ENCODE peak calls at places on chromosomes 1 and 21, in four cellular contexts. O, X, Z and P are unnamed samples.
A peak's percentile ranks its signal among the peaks of the same experiment; 100 is the strongest.

GRCh38 chr1:167454929-167455785 is 63.2 kb downstream of the CD247 start:
- DNase-seq in O (peak; percentile 87), X (no peak), Z (peak; percentile 10), P (peak; percentile 72)

GRCh38 chr1:209411491-209411929 is 172.0 kb upstream of the CAMK1G start:
- DNase-seq in O (no peak), X (no peak), Z (no peak), P (no peak)

GRCh38 chr1:62333431-62333830 is 14.2 kb upstream of the KANK4 start:
- DNase-seq in O (no peak), X (no peak), Z (peak; percentile 15), P (no peak)

GRCh38 chr1:159977364-159978106 is 23.5 kb upstream of the SLAMF9 start:
- DNase-seq in O (no peak), X (no peak), Z (no peak), P (no peak)

GRCh38 chr1:205259361-205259832 is 31.7 kb downstream of the TMCC2 start:
- DNase-seq in O (no peak), X (no peak), Z (no peak), P (no peak)

GRCh38 chr1:160125761-160126160 is 10.2 kb downstream of the ATP1A2 start:
- DNase-seq in O (no peak), X (no peak), Z (no peak), P (no peak)

GRCh38 chr1:26094677-26095383 is 16.8 kb upstream of the PDIK1L start:
- DNase-seq in O (peak; percentile 61), X (no peak), Z (no peak), P (peak; percentile 83)

GRCh38 chr1:151968058-151968457 is 25.6 kb downstream of the S100A10 start:
- DNase-seq in O (no peak), X (no peak), Z (no peak), P (peak; percentile 80)

GRCh38 chr1:202146279-202146678 is 1.7 kb upstream of the ARL8A start:
- DNase-seq in O (no peak), X (no peak), Z (no peak), P (no peak)

GRCh38 chr1:21307210-21307609 is 16.9 kb upstream of the ECE1 start:
- DNase-seq in O (no peak), X (no peak), Z (no peak), P (no peak)

GRCh38 chr1:151002006-151002405 is 4.7 kb downstream of the MINDY1 start:
- DNase-seq in O (no peak), X (no peak), Z (no peak), P (no peak)

GRCh38 chr1:212440419-212440818 is 7.7 kb downstream of the NENF start:
- DNase-seq in O (no peak), X (no peak), Z (no peak), P (no peak)

GRCh38 chr1:206896261-206896660 is 982 bp upstream of the IL24 start:
- DNase-seq in O (no peak), X (no peak), Z (no peak), P (no peak)

GRCh38 chr1:5456090-5456789 is 536.0 kb downstream of the NPHP4 start:
- DNase-seq in O (peak; percentile 74), X (no peak), Z (no peak), P (no peak)

GRCh38 chr1:179166663-179167417 is 62.6 kb downstream of the ABL2 start:
- DNase-seq in O (peak; percentile 15), X (no peak), Z (no peak), P (no peak)

GRCh38 chr1:66478116-66478515 is 55.8 kb upstream of the SGIP1 start:
- DNase-seq in O (no peak), X (no peak), Z (no peak), P (no peak)

GRCh38 chr1:15153184-15153841 is at the start of gene TMEM51:
- DNase-seq in O (peak; percentile 92), X (no peak), Z (no peak), P (peak; percentile 91)

GRCh38 chr1:210464519-210465039 is 135.9 kb downstream of the HHAT start:
- DNase-seq in O (peak; percentile 8), X (no peak), Z (no peak), P (no peak)

GRCh38 chr1:211724711-211725196 is 49.3 kb upstream of the NEK2 start:
- DNase-seq in O (no peak), X (no peak), Z (no peak), P (no peak)

GRCh38 chr1:84143796-84144565 is at the start of gene PRKACB:
- DNase-seq in O (no peak), X (peak; percentile 51), Z (no peak), P (no peak)

GRCh38 chr1:152029937-152030211 is 6.9 kb downstream of the S100A11 start:
- DNase-seq in O (no peak), X (no peak), Z (no peak), P (no peak)

GRCh38 chr1:45326627-45327591 is at the start of gene HPDL:
- DNase-seq in O (peak; percentile 92), X (no peak), Z (no peak), P (peak; percentile 95)

GRCh38 chr1:79633456-79633855 is 626.9 kb upstream of the ADGRL4 start:
- DNase-seq in O (no peak), X (no peak), Z (no peak), P (no peak)

GRCh38 chr1:221816899-221817298 is 75.0 kb upstream of the DUSP10 start:
- DNase-seq in O (no peak), X (no peak), Z (no peak), P (peak; percentile 30)

GRCh38 chr1:92854386-92854785 is 22.5 kb downstream of the RPL5 start:
- DNase-seq in O (no peak), X (no peak), Z (no peak), P (no peak)

GRCh38 chr1:119327066-119327435 is 41.5 kb upstream of the HAO2 start:
- DNase-seq in O (no peak), X (no peak), Z (no peak), P (peak; percentile 91)

GRCh38 chr1:82836246-82836645 is 1035.5 kb downstream of the ADGRL2 start:
- DNase-seq in O (no peak), X (no peak), Z (no peak), P (no peak)

GRCh38 chr1:12148160-12148957 is 18.4 kb upstream of the TNFRSF1B start:
- DNase-seq in O (no peak), X (no peak), Z (peak; percentile 29), P (no peak)
- TF ChIP-seq POLR2AphosphoS5 in O (no peak), X (no peak), Z (no peak), P (no peak)

GRCh38 chr21:36902793-36903192 is 63.7 kb downstream of the HLCS start:
- DNase-seq in O (no peak), X (no peak), Z (no peak), P (peak; percentile 33)
- TF ChIP-seq REST in O (peak; percentile 78), X (no peak), Z (no peak), P (peak; percentile 56)

DNA sequence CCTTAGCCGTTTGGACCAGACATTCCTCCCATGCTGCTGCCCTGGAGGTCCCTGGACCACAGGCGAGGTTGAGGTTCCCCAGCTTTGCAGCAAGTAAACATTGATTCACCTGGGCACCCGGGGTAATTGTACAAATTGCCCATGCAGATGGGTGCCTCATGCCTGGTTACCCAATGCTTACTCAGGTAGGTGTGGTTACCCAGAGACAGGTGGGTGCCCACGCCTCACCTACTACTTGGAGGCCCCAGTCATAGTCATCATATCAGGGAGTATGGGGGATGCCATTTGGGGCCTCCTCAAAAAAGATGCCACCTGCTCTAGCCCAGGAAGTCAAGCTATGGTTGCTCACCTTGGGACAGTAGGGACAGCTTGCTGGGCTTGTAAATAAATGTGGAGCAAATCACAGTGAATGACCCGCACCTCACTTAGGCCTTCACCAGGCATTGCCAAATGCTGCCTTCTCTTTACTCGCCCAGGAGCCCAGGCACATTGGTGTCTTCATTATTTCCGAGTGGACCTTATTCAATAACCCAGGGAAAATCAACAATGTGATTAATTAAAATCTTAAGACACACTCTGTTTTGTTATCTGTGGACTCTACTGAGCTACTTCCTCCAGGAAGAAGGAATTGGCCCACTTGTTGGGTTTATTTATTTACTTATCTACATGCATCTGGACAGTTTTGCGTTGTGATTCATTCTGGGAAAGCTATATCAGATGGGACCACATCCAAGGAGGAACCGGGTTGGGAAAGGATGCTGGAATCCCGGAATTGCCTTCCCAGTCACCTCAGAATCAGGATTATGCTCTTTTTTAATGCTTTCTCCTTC is 35.6 kb upstream of the GRHL3 start:
- DNase-seq in O (no peak), X (peak; percentile 89), Z (peak; percentile 56), P (no peak)
- TF ChIP-seq POLR2AphosphoS5 in O (peak; percentile 73), X (peak; percentile 51), Z (no peak), P (no peak)

GRCh38 chr1:219174672-219175564 is 1.2 kb downstream of the LYPLAL1 start:
- DNase-seq in O (no peak), X (no peak), Z (no peak), P (peak; percentile 38)
- TF ChIP-seq REST in O (no peak), X (no peak), Z (no peak), P (no peak)

DNA sequence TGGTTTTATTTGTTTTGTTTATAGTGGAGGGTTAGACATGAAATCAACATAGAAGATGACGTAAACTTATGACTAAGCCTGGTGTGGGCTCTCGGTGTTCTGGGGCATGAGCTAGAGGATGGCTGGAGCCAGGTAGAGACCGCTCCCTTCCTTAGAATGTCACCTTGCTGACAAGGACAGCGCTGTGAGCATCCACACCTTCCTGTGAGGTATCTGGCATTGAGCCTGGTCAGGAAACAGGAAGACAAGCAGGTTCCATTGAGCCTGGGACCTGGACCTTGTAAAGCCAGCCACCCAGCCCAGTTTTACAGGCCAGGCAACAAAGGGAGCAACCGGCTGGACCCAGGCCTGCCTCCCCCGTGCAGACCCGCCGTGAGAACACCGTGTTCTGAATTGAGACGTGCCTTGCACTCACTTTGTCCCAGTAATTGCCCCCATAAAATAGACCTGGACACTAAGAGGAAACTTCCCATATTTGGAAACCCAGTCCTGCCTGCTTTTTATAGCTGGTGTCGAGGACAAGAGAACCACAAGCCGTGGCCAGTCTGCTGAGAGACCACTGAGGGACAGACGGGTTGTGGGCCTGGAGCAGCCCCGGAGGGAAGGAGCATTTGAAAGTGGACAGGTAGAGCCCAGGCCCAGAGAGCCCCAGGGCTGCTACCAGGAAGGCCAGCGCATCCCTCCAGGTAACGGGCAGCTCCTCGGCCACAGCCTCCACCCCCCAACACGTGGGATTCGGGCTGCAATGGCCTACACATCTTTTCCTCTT is 78.0 kb downstream of the PDE9A start:
- DNase-seq in O (no peak), X (no peak), Z (peak; percentile 54), P (no peak)
- TF ChIP-seq POLR2AphosphoS5 in O (no peak), X (no peak), Z (no peak), P (no peak)